ENCODE peak calls at places on chromosome 3, in seven cellular contexts. X, I, Q, P, N, J and K are unnamed samples.

GRCh38 chr3:195110647-195111321 is 160.2 kb downstream of the XXYLT1 start:
- DNase-seq in N (no peak), X (no peak), J (no peak), P (no peak), Q (no peak), I (no peak), K (no peak)

GRCh38 chr3:131561511-131561910 is 58.7 kb upstream of the MRPL3 start:
- DNase-seq in N (no peak), I (no peak), J (no peak), P (no peak), X (no peak), Q (no peak), K (no peak)

GRCh38 chr3:73576995-73577394 is 47.7 kb downstream of the PDZRN3 start:
- DNase-seq in P (peak; percentile 13), Q (no peak), I (no peak), N (no peak), X (no peak), J (no peak), K (no peak)

GRCh38 chr3:153442386-153442785 is 280.4 kb downstream of the RAP2B start:
- DNase-seq in P (no peak), X (no peak), J (no peak), N (no peak), I (no peak), Q (no peak), K (no peak)

GRCh38 chr3:40975711-40976121 is 223.6 kb upstream of the CTNNB1 start:
- DNase-seq in N (no peak), P (no peak), J (peak; percentile 47), Q (no peak), X (no peak), I (no peak), K (no peak)

GRCh38 chr3:16474304-16474703 is 39.2 kb downstream of the RFTN1 start:
- DNase-seq in J (no peak), N (no peak), X (no peak), I (no peak), P (peak; percentile 79), Q (no peak), K (no peak)

GRCh38 chr3:45647148-45647619 is 42.0 kb upstream of the SACM1L start:
- DNase-seq in Q (no peak), J (no peak), P (peak; percentile 83), I (no peak), X (peak; percentile 65), N (no peak), K (no peak)

GRCh38 chr3:197339841-197340520 is 41.6 kb upstream of the DLG1 start:
- DNase-seq in N (no peak), I (no peak), J (no peak), Q (no peak), X (no peak), P (peak; percentile 78), K (no peak)

GRCh38 chr3:126521122-126521891 is 2.6 kb upstream of the CHST13 start:
- DNase-seq in X (no peak), N (no peak), Q (no peak), J (no peak), I (no peak), P (peak; percentile 22), K (no peak)

GRCh38 chr3:194189243-194189791 is 53.4 kb downstream of the HES1 start:
- DNase-seq in X (no peak), N (no peak), J (no peak), I (no peak), Q (no peak), P (peak; percentile 13), K (no peak)

GRCh38 chr3:122149228-122149627 is 34.2 kb upstream of the CASR start:
- DNase-seq in I (no peak), N (no peak), J (no peak), P (no peak), X (no peak), Q (no peak), K (no peak)

GRCh38 chr3:17372811-17373210 is 369.6 kb downstream of the TBC1D5 start:
- DNase-seq in Q (no peak), J (no peak), P (no peak), X (no peak), I (no peak), N (no peak), K (no peak)

GRCh38 chr3:141782386-141782932 is 19.3 kb downstream of the GRK7 start:
- DNase-seq in X (no peak), P (peak; percentile 14), J (no peak), N (no peak), I (no peak), Q (no peak), K (no peak)

GRCh38 chr3:136932978-136933812 is 24.6 kb upstream of the IL20RB start:
- DNase-seq in N (no peak), Q (no peak), X (no peak), I (no peak), J (no peak), P (peak; percentile 23), K (no peak)

GRCh38 chr3:101466465-101467309 is 46.3 kb downstream of the SENP7 start:
- DNase-seq in N (peak; percentile 45), I (no peak), P (no peak), Q (no peak), X (no peak), J (no peak), K (no peak)

GRCh38 chr3:30585654-30586053 is 20.7 kb upstream of the TGFBR2 start:
- DNase-seq in N (no peak), Q (no peak), X (no peak), J (no peak), I (no peak), P (no peak), K (no peak)

GRCh38 chr3:148598619-148599018 is 99.1 kb upstream of the AGTR1 start:
- DNase-seq in P (no peak), N (no peak), Q (no peak), I (no peak), J (no peak), X (no peak), K (no peak)

GRCh38 chr3:186882881-186883685 is 40.6 kb downstream of the ADIPOQ start:
- DNase-seq in P (peak; percentile 87), N (no peak), Q (no peak), X (no peak), I (no peak), J (peak; percentile 50), K (no peak)

GRCh38 chr3:54858386-54858785 is 69.5 kb downstream of the LRTM1 start:
- DNase-seq in J (no peak), Q (no peak), N (no peak), I (no peak), P (no peak), X (no peak), K (peak; percentile 71)

GRCh38 chr3:13373975-13374586 is 46.0 kb downstream of the NUP210 start:
- DNase-seq in Q (no peak), P (no peak), I (no peak), X (no peak), J (no peak), N (no peak), K (no peak)

GRCh38 chr3:32143849-32144757 is 37.7 kb downstream of the GPD1L start:
- DNase-seq in I (peak; percentile 57), N (peak; percentile 40), X (peak; percentile 91), P (peak; percentile 83), J (peak; percentile 62), Q (peak; percentile 77), K (peak; percentile 41)

GRCh38 chr3:184368804-184369183 is 7.3 kb downstream of the POLR2H start:
- DNase-seq in N (peak; percentile 66), I (no peak), J (no peak), P (peak; percentile 20), X (no peak), Q (no peak), K (no peak)

GRCh38 chr3:30146978-30147377 is 459.4 kb upstream of the TGFBR2 start:
- DNase-seq in X (no peak), J (no peak), N (no peak), Q (no peak), P (peak; percentile 15), I (no peak), K (no peak)

GRCh38 chr3:123290107-123290930 is 88.6 kb downstream of the SEC22A start:
- DNase-seq in X (no peak), J (no peak), Q (no peak), N (peak; percentile 13), I (no peak), P (no peak), K (no peak)

GRCh38 chr3:58003093-58003492 is 5.1 kb upstream of the FLNB start:
- DNase-seq in P (no peak), I (no peak), X (no peak), N (no peak), J (no peak), Q (no peak), K (no peak)

GRCh38 chr3:57559526-57559925 is 3.5 kb downstream of the PDE12 start:
- DNase-seq in P (peak; percentile 51), I (no peak), X (no peak), Q (no peak), J (no peak), N (no peak), K (no peak)

GRCh38 chr3:94226058-94226457 is 163.2 kb downstream of the NSUN3 start:
- DNase-seq in N (no peak), P (peak; percentile 61), J (no peak), Q (no peak), I (no peak), X (no peak), K (no peak)

GRCh38 chr3:44048196-44048924 is 193.3 kb upstream of the TOPAZ1 start:
- DNase-seq in Q (no peak), X (no peak), N (no peak), P (peak; percentile 49), I (no peak), J (no peak), K (no peak)

GRCh38 chr3:174101244-174101643 is 703.7 kb downstream of the NLGN1 start:
- DNase-seq in N (no peak), Q (no peak), I (no peak), P (peak; percentile 61), J (no peak), X (no peak), K (no peak)

GRCh38 chr3:64405211-64405818 is 180.0 kb upstream of the PRICKLE2 start:
- DNase-seq in I (no peak), N (no peak), J (no peak), Q (no peak), X (peak; percentile 51), P (no peak), K (no peak)

GRCh38 chr3:16410659-16411058 is 102.8 kb downstream of the RFTN1 start:
- DNase-seq in P (no peak), X (no peak), N (no peak), I (no peak), Q (no peak), J (no peak), K (no peak)

GRCh38 chr3:15060029-15060428 is 5.1 kb downstream of the MRPS25 start:
- DNase-seq in P (no peak), N (no peak), J (no peak), Q (no peak), I (no peak), X (no peak), K (no peak)